ENCODE peak calls at places on chromosomes 5 and 9, in six cellular contexts. One of them, this sample, is unnamed.
A peak's percentile ranks its signal among the peaks of the same experiment; 100 is the strongest.

GRCh38 chr5:172622091-172623046 is 18.7 kb upstream of the NEURL1B start:
- DNase-seq in cerebellar cortex: no peak
- DNase-seq in foreskin fibroblast: no peak
- DNase-seq in heart left ventricle: peak; percentile 8
- DNase-seq in AG08396: no peak
- DNase-seq in prostate gland: no peak
- DNase-seq in this sample: no peak

GRCh38 chr5:132387649-132388117 is 18.2 kb downstream of the SLC22A5 start:
- DNase-seq in cerebellar cortex: no peak
- DNase-seq in foreskin fibroblast: peak; percentile 97
- DNase-seq in heart left ventricle: peak; percentile 59
- DNase-seq in AG08396: peak; percentile 85
- DNase-seq in prostate gland: peak; percentile 82
- DNase-seq in this sample: peak; percentile 100

GRCh38 chr9:75274781-75275180 is 186.5 kb downstream of the OSTF1 start:
- DNase-seq in cerebellar cortex: no peak
- DNase-seq in foreskin fibroblast: no peak
- DNase-seq in heart left ventricle: no peak
- DNase-seq in AG08396: no peak
- DNase-seq in prostate gland: no peak
- DNase-seq in this sample: no peak

GRCh38 chr5:167644619-167645018 is 646.8 kb upstream of the WWC1 start:
- DNase-seq in cerebellar cortex: no peak
- DNase-seq in foreskin fibroblast: peak; percentile 46
- DNase-seq in heart left ventricle: no peak
- DNase-seq in AG08396: no peak
- DNase-seq in prostate gland: no peak
- DNase-seq in this sample: peak; percentile 35

GRCh38 chr5:170211575-170212334 is 21.0 kb upstream of the C5orf58 start:
- DNase-seq in cerebellar cortex: no peak
- DNase-seq in foreskin fibroblast: no peak
- DNase-seq in heart left ventricle: no peak
- DNase-seq in AG08396: no peak
- DNase-seq in prostate gland: no peak
- DNase-seq in this sample: no peak

GRCh38 chr5:94750681-94751080 is 132.2 kb downstream of the SLF1 start:
- DNase-seq in cerebellar cortex: peak; percentile 79
- DNase-seq in foreskin fibroblast: no peak
- DNase-seq in heart left ventricle: no peak
- DNase-seq in AG08396: no peak
- DNase-seq in prostate gland: no peak
- DNase-seq in this sample: no peak

GRCh38 chr5:125478599-125478998 is 732.2 kb upstream of the ZNF608 start:
- DNase-seq in cerebellar cortex: no peak
- DNase-seq in foreskin fibroblast: no peak
- DNase-seq in heart left ventricle: no peak
- DNase-seq in AG08396: no peak
- DNase-seq in prostate gland: peak; percentile 70
- DNase-seq in this sample: no peak

GRCh38 chr5:21665525-21665924 is 1187.6 kb downstream of the CDH12 start:
- DNase-seq in cerebellar cortex: no peak
- DNase-seq in foreskin fibroblast: no peak
- DNase-seq in heart left ventricle: no peak
- DNase-seq in AG08396: no peak
- DNase-seq in prostate gland: no peak
- DNase-seq in this sample: no peak

GRCh38 chr5:6950250-6950649 is 237.0 kb downstream of the TENT4A start:
- DNase-seq in cerebellar cortex: no peak
- DNase-seq in foreskin fibroblast: no peak
- DNase-seq in heart left ventricle: no peak
- DNase-seq in AG08396: no peak
- DNase-seq in prostate gland: no peak
- DNase-seq in this sample: no peak

GRCh38 chr9:3804148-3804547 is 278.3 kb upstream of the RFX3 start:
- DNase-seq in cerebellar cortex: no peak
- DNase-seq in foreskin fibroblast: peak; percentile 59
- DNase-seq in heart left ventricle: no peak
- DNase-seq in AG08396: no peak
- DNase-seq in prostate gland: no peak
- DNase-seq in this sample: no peak

GRCh38 chr5:142364251-142365145 is 39.7 kb upstream of the SPRY4 start:
- DNase-seq in cerebellar cortex: peak; percentile 93
- DNase-seq in foreskin fibroblast: no peak
- DNase-seq in heart left ventricle: peak; percentile 82
- DNase-seq in AG08396: no peak
- DNase-seq in prostate gland: peak; percentile 82
- DNase-seq in this sample: no peak

GRCh38 chr5:29982446-29982845 is 1211.0 kb upstream of the CDH6 start:
- DNase-seq in cerebellar cortex: no peak
- DNase-seq in foreskin fibroblast: no peak
- DNase-seq in heart left ventricle: no peak
- DNase-seq in AG08396: no peak
- DNase-seq in prostate gland: no peak
- DNase-seq in this sample: no peak